ENCODE peak calls at places on chromosomes 6 and 20, in four cellular contexts. B is stomach, O is body of pancreas, N is ovary. X is an unnamed sample.

GRCh38 chr20:44089987-44090674 is 96.9 kb downstream of the JPH2 start:
- DNase-seq in B (no peak), O (peak; percentile 57), N (no peak), X (no peak)

GRCh38 chr6:83708546-83708969 is 343 bp downstream of the SNAP91 start:
- DNase-seq in O (no peak), B (no peak), N (peak; percentile 15), X (no peak)

GRCh38 chr6:6878921-6879585 is 228.7 kb upstream of the RREB1 start:
- DNase-seq in O (no peak), N (no peak), B (no peak), X (no peak)

GRCh38 chr6:170102038-170102437 is 188.8 kb downstream of the DLL1 start:
- DNase-seq in B (peak; percentile 9), N (no peak), O (peak; percentile 7), X (no peak)

GRCh38 chr6:111667921-111668320 is 62.2 kb upstream of the TRAF3IP2 start:
- DNase-seq in O (no peak), B (no peak), N (no peak), X (no peak)

GRCh38 chr6:87241304-87241703 is 81.1 kb upstream of the SMIM8 start:
- DNase-seq in B (no peak), O (no peak), N (no peak), X (no peak)

GRCh38 chr6:34132082-34132357 is 13.9 kb downstream of the GRM4 start:
- DNase-seq in B (no peak), O (no peak), N (no peak), X (no peak)

GRCh38 chr6:142162780-142163179 is 15.7 kb downstream of the VTA1 start:
- DNase-seq in N (no peak), B (no peak), O (no peak), X (no peak)

GRCh38 chr6:33329058-33329457 is 11.5 kb upstream of the ZBTB22 start:
- DNase-seq in O (no peak), N (no peak), B (no peak), X (no peak)

GRCh38 chr6:85506441-85507093 is 56.7 kb downstream of the NT5E start:
- DNase-seq in B (no peak), O (no peak), N (no peak), X (no peak)

GRCh38 chr6:124487778-124488431 is 474.3 kb upstream of the RNF217 start:
- DNase-seq in B (no peak), N (no peak), O (no peak), X (no peak)

GRCh38 chr6:13536796-13537526 is 37.4 kb upstream of the SIRT5 start:
- DNase-seq in N (no peak), B (no peak), O (no peak), X (no peak)

GRCh38 chr6:36815962-36816735 is 23.1 kb downstream of the CPNE5 start:
- DNase-seq in N (no peak), O (no peak), B (no peak), X (no peak)

GRCh38 chr6:29502597-29502996 is 14.8 kb upstream of the MAS1L start:
- DNase-seq in N (no peak), B (no peak), O (no peak), X (no peak)

GRCh38 chr6:2921520-2922115 is 18.5 kb upstream of the SERPINB9 start:
- DNase-seq in O (no peak), B (peak; percentile 17), N (no peak), X (no peak)

GRCh38 chr20:52191436-52192295 is at the start of gene ZFP64:
- DNase-seq in O (peak; percentile 69), N (peak; percentile 74), B (peak; percentile 76), X (peak; percentile 76)
- TF ChIP-seq POLR2A in O (peak; percentile 70), N (no peak), B (no peak), X (no peak)

GRCh38 chr6:116166369-116166768 is 40.4 kb upstream of the COL10A1 start:
- DNase-seq in B (no peak), O (no peak), N (no peak), X (no peak)

GRCh38 chr6:116173928-116174327 is 48.0 kb upstream of the COL10A1 start:
- DNase-seq in O (no peak), N (no peak), B (no peak), X (no peak)

GRCh38 chr6:116169880-116170279 is 43.9 kb upstream of the COL10A1 start:
- DNase-seq in O (no peak), B (no peak), N (no peak), X (no peak)

GRCh38 chr6:116168148-116168547 is 42.2 kb upstream of the COL10A1 start:
- DNase-seq in B (no peak), N (no peak), O (no peak), X (no peak)

DNA sequence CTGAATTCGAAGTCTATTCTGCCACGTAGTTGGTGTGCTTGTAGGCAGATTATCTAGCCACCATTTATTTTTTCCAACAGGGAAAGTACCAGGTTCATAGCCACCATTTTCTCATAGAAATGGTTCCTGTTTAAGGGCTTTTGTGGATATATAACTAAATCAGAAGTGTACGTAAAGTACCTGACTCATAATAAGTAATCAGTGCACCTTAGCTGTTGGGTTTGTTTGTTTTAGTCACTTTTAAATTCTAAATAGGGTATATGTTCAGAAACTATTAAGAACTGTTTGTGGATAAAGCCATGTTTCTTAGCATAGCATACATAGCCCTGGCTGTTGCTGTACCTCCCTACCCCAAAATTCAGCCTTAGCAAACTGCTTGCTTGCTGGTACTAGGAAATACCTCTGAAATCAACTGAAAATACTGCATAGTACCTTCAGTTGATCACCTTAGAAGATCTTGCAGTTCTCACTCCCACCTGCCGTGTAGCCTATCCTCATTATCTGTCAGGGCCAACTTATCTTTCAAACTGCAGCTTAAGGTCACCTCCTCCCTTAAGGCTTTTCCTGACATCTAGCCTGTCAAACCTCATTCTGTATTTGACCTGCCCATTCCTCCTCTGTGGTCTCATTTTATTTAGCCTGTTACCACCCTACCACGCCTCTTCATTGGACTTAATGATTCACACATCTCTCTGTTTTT is 44.6 kb upstream of the COL10A1 start:
- DNase-seq in O (no peak), B (no peak), N (no peak), X (no peak)
- TF ChIP-seq POLR2A in O (no peak), B (no peak), N (no peak), X (no peak)

DNA sequence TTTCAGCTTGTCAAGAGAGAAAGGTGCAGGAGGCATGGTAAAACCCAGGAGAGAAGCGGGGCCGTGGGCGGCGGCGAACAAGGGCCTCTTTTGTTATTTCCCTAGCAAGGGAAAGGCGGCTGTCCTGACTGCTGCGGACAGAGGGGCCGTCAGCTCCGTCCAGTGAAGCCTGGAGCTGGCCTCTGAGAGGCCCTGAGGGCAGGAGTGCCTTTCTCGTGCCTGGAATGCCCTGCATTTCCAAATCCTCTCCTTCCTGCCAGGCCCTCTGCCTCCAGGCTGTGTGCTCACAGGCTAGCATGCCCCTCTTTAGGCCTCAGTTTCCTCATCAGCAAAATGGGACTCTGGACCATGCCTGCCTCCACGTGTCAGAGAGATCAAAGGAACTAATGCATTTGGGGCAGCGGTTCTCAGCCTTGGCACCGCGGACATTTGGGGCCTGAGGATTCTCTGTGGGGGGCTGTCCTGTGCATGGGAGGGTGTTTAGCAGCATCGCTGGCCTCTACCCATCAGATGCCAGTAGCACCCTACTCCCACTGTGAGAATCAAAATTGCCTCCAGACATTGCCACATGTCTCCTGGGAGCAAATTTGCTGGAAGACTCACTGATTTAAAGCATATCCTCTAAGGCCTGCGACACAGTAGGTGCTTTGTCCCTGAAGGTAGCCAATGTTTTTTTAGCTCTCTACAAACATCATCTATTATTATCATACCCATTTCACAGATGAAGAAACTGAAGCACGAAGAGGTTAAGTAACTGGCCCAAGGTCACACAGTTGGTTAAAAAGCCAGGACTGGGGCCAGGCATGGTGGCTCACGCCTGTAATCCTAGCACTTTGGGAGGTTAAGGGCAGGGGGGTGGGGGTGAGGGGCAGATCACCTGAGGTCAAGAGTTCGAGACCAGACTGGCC is 12.6 kb downstream of the SLC13A3 start:
- DNase-seq in B (no peak), O (no peak), N (no peak), X (no peak)
- TF ChIP-seq POLR2A in B (no peak), O (no peak), N (no peak), X (no peak)

DNA sequence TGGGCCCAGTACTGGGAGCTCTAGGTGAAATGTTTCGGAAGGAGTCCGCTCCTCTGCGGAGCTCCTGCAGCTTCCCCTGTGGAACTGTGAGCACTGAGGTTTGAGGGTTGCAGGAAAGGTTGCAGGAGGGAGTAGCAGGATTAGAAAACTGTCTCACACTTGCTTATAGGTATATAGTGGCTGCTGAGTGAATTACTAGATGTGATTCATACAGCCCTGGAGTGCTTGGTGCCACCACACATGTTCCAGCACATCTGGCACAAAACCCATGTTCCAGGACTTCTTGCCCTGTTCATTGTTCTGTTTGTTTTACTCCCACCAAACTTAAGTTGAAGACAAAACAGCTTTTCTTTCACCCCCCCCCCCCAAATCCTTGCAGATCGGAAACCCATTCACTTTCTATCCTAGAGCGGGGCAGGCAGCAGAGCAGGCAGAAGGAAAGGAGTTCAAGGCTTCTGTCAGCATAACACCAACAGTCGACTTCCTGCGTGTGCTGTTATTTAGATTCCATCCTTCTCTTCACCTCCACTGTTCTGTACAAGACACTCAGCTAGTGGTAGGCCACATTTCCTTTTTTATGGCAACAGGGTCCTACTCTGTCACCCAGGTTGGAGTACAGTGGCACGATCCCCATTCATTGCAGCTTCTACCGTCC is 669 bp upstream of the PEX6 start:
- DNase-seq in N (no peak), O (no peak), B (no peak), X (peak; percentile 67)
- TF ChIP-seq POLR2A in N (no peak), O (no peak), B (no peak), X (no peak)

X was measured in H54.